ENCODE peak calls at places on chromosomes 6 and 20, in eight cellular contexts. One of them, this sample, is unnamed. For H3K4me1 and H3K36me3, the result is how much of the 10 kb centered on the place peaks cover.

GRCh38 chr6:25051083-25051482 is 115.3 kb upstream of the RIPOR2 start:
- DNase-seq in MM.1S: no peak
- DNase-seq in fibroblast of lung: no peak
- DNase-seq in SK-N-SH: no peak
- DNase-seq in neuronal stem cell: no peak
- DNase-seq in PC-9: no peak
- DNase-seq in OCI-LY7: no peak
- DNase-seq in PC-3: no peak
- DNase-seq in this sample: peak

GRCh38 chr6:105646391-105646867 is 243.5 kb upstream of the PREP start:
- DNase-seq in MM.1S: peak
- DNase-seq in fibroblast of lung: peak
- DNase-seq in SK-N-SH: no peak
- DNase-seq in neuronal stem cell: no peak
- DNase-seq in PC-9: no peak
- DNase-seq in OCI-LY7: no peak
- DNase-seq in PC-3: peak
- DNase-seq in this sample: no peak

GRCh38 chr20:24653306-24653705 is 183.9 kb downstream of the SYNDIG1 start:
- DNase-seq in MM.1S: no peak
- DNase-seq in fibroblast of lung: peak
- DNase-seq in SK-N-SH: no peak
- DNase-seq in neuronal stem cell: no peak
- DNase-seq in PC-9: no peak
- DNase-seq in OCI-LY7: no peak
- DNase-seq in PC-3: peak
- DNase-seq in this sample: no peak

GRCh38 chr6:71364910-71365542 is 76.4 kb downstream of the OGFRL1 start:
- DNase-seq in MM.1S: no peak
- DNase-seq in fibroblast of lung: peak
- DNase-seq in SK-N-SH: no peak
- DNase-seq in neuronal stem cell: no peak
- DNase-seq in PC-9: no peak
- DNase-seq in OCI-LY7: no peak
- DNase-seq in PC-3: no peak
- DNase-seq in this sample: no peak

GRCh38 chr6:14046476-14047068 is 71.0 kb upstream of the CD83 start:
- DNase-seq in MM.1S: peak
- DNase-seq in fibroblast of lung: peak
- DNase-seq in SK-N-SH: peak
- DNase-seq in neuronal stem cell: peak
- DNase-seq in PC-9: peak
- DNase-seq in OCI-LY7: peak
- DNase-seq in PC-3: peak
- DNase-seq in this sample: peak

GRCh38 chr20:6058684-6059295 is 4.9 kb upstream of the LRRN4 start:
- DNase-seq in MM.1S: no peak
- DNase-seq in fibroblast of lung: peak
- DNase-seq in SK-N-SH: no peak
- DNase-seq in neuronal stem cell: no peak
- DNase-seq in PC-9: no peak
- DNase-seq in OCI-LY7: no peak
- DNase-seq in PC-3: peak
- DNase-seq in this sample: no peak

GRCh38 chr6:39188577-39188976 is 40.7 kb downstream of the KCNK5 start:
- DNase-seq in MM.1S: no peak
- DNase-seq in fibroblast of lung: no peak
- DNase-seq in SK-N-SH: no peak
- DNase-seq in neuronal stem cell: no peak
- DNase-seq in PC-9: no peak
- DNase-seq in OCI-LY7: no peak
- DNase-seq in PC-3: no peak
- DNase-seq in this sample: no peak

GRCh38 chr6:135267085-135267484 is 86.0 kb downstream of the MYB start:
- DNase-seq in MM.1S: peak
- DNase-seq in fibroblast of lung: no peak
- DNase-seq in SK-N-SH: no peak
- DNase-seq in neuronal stem cell: no peak
- DNase-seq in PC-9: no peak
- DNase-seq in OCI-LY7: peak
- DNase-seq in PC-3: no peak
- DNase-seq in this sample: no peak

GRCh38 chr20:62156254-62156556 is 12.6 kb downstream of the SS18L1 start:
- DNase-seq in MM.1S: no peak
- DNase-seq in fibroblast of lung: no peak
- DNase-seq in SK-N-SH: no peak
- DNase-seq in neuronal stem cell: no peak
- DNase-seq in PC-9: no peak
- DNase-seq in OCI-LY7: no peak
- DNase-seq in PC-3: no peak
- DNase-seq in this sample: no peak

GRCh38 chr6:44829811-44830210 is 442.3 kb downstream of the CDC5L start:
- DNase-seq in MM.1S: peak
- DNase-seq in fibroblast of lung: no peak
- DNase-seq in SK-N-SH: no peak
- DNase-seq in neuronal stem cell: no peak
- DNase-seq in PC-9: no peak
- DNase-seq in OCI-LY7: no peak
- DNase-seq in PC-3: no peak
- DNase-seq in this sample: no peak

GRCh38 chr20:40771848-40772247 is 82.8 kb upstream of the MAFB start:
- DNase-seq in MM.1S: no peak
- DNase-seq in fibroblast of lung: no peak
- DNase-seq in SK-N-SH: no peak
- DNase-seq in neuronal stem cell: no peak
- DNase-seq in PC-9: no peak
- DNase-seq in OCI-LY7: no peak
- DNase-seq in PC-3: no peak
- DNase-seq in this sample: no peak

GRCh38 chr6:138258991-138259390 is 40.7 kb upstream of the PBOV1 start:
- DNase-seq in MM.1S: no peak
- DNase-seq in fibroblast of lung: no peak
- DNase-seq in SK-N-SH: no peak
- DNase-seq in neuronal stem cell: no peak
- DNase-seq in PC-9: no peak
- DNase-seq in OCI-LY7: no peak
- DNase-seq in PC-3: no peak
- DNase-seq in this sample: no peak

DNA sequence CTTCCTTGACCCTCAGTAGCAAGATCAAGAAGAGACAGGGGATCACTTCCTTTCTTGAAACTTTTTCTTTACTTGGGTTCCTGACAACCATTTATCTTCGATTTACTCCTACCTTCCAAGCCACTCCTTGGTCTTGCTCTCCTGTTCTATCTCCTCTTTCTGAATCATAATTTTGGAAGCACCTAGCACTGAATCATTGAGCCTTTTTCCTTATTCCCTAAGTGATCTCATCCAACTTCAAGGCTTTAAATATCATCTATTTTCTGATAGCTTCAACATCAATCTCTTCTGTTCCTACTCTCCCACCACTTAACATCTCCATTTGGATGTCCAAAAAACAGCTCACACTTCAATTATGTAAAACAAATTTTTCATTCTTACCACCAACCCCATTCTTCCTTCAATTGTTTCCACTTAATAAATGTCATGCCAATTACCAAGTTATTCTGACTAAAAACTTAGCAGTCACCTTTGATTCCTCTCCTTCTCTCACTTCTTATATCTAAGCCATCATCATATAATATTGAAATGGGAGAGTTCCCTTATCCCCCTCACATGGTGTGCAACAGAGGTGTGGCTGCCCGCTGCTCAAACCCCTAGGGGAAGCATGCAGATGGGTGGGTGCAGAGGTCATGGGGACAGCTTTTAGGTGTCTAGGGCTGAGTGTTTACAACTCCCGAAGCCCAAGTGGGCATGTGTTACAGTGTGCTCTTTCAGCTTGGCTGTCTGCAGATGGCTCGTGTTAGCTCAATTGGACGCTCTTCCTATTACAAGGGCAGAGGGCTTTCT is 23.4 kb upstream of the TRDN start:
- DNase-seq in MM.1S: no peak
- DNase-seq in fibroblast of lung: no peak
- DNase-seq in SK-N-SH: no peak
- DNase-seq in neuronal stem cell: no peak
- DNase-seq in PC-9: no peak
- DNase-seq in OCI-LY7: no peak
- DNase-seq in PC-3: no peak
- DNase-seq in this sample: no peak
- H3K4me1 ChIP-seq in MM.1S: under half
- H3K4me1 ChIP-seq in fibroblast of lung: under half
- H3K4me1 ChIP-seq in SK-N-SH: under half
- H3K4me1 ChIP-seq in neuronal stem cell: under half
- H3K4me1 ChIP-seq in PC-9: under half
- H3K4me1 ChIP-seq in OCI-LY7: under half
- H3K4me1 ChIP-seq in PC-3: under half
- H3K4me1 ChIP-seq in this sample: under half

GRCh38 chr20:37315293-37316110 is 26.0 kb downstream of the MANBAL start:
- DNase-seq in MM.1S: no peak
- DNase-seq in fibroblast of lung: peak
- DNase-seq in SK-N-SH: peak
- DNase-seq in neuronal stem cell: no peak
- DNase-seq in PC-9: no peak
- DNase-seq in OCI-LY7: peak
- DNase-seq in PC-3: no peak
- DNase-seq in this sample: peak
- H3K4me2 ChIP-seq in MM.1S: no peak
- H3K4me2 ChIP-seq in fibroblast of lung: peak
- H3K4me2 ChIP-seq in SK-N-SH: no peak
- H3K4me2 ChIP-seq in neuronal stem cell: no peak
- H3K4me2 ChIP-seq in PC-9: no peak
- H3K4me2 ChIP-seq in OCI-LY7: peak
- H3K4me2 ChIP-seq in PC-3: no peak
- H3K4me2 ChIP-seq in this sample: peak

DNA sequence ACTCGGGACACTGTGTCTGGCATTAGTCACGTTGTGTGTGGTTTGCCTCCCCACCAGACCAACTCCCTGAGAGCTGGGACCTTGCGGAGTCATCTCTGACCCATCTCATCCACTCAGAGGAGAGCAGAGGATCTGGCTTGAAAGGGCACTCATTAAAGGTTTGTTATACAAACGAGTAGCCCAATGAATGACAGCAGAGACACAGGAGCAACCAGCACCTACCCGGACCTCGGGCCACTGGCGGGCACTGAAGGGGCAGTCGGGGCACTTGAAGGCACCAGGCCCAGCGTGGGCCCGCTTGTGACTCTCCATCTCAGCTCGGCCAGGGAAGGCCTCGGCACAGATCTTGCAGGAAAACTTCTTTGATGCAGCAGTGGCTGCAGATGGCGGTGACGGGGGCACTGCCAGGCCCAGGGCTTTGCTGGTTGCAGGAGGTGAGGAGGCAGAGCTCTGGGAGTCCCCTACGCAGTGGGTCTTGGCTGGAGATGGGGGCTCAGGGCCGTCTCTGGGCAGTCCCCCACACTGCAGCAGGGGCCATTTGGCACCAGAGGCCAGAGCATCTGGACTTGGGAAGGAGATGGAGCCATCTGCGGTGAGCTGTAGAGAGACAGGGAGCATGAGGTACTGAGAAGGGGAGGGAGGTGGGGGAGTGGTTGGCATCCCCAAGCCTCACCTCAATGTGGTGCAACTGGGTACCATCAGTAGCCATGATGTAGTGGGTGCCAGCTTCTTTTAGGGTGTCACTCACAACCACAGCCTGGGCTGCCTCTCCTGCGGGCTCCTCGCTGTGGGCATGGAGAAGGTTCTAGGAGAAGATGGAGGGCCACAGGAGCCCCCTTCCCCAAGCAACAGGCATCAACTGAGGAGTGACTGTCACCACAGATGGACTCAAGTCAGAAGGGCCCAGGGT is 17.7 kb downstream of the PCIF1 start:
- DNase-seq in MM.1S: no peak
- DNase-seq in fibroblast of lung: no peak
- DNase-seq in SK-N-SH: no peak
- DNase-seq in neuronal stem cell: no peak
- DNase-seq in PC-9: no peak
- DNase-seq in OCI-LY7: no peak
- DNase-seq in PC-3: no peak
- DNase-seq in this sample: no peak
- H3K36me3 ChIP-seq in MM.1S: under half
- H3K36me3 ChIP-seq in fibroblast of lung: half or more
- H3K36me3 ChIP-seq in SK-N-SH: under half
- H3K36me3 ChIP-seq in neuronal stem cell: half or more
- H3K36me3 ChIP-seq in PC-9: under half
- H3K36me3 ChIP-seq in OCI-LY7: half or more
- H3K36me3 ChIP-seq in PC-3: half or more
- H3K36me3 ChIP-seq in this sample: under half

DNA sequence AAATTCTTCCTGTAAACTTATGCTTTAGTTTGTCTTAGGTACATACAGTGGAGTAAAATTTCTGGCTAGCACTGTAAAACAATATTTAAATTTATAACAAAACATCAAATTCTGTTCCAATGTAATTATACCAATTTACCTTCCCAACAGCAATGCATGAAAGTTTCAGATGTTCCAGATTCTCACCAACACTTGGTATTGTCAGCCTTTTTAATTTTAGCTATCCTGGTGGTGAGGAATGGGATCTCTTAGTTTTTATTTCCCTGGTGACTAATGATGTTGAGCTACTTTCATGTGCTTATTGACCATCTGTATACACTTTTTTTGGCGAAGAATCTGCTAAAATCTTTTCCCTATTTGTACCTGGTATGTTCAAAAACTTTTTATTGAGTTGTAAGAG is 76.1 kb upstream of the PHACTR1 start:
- DNase-seq in MM.1S: no peak
- DNase-seq in fibroblast of lung: no peak
- DNase-seq in SK-N-SH: no peak
- DNase-seq in neuronal stem cell: no peak
- DNase-seq in PC-9: no peak
- DNase-seq in OCI-LY7: no peak
- DNase-seq in PC-3: no peak
- DNase-seq in this sample: no peak
- H3K4me1 ChIP-seq in MM.1S: under half
- H3K4me1 ChIP-seq in fibroblast of lung: under half
- H3K4me1 ChIP-seq in SK-N-SH: under half
- H3K4me1 ChIP-seq in neuronal stem cell: under half
- H3K4me1 ChIP-seq in PC-9: under half
- H3K4me1 ChIP-seq in OCI-LY7: under half
- H3K4me1 ChIP-seq in PC-3: under half
- H3K4me1 ChIP-seq in this sample: under half

GRCh38 chr6:157220485-157220884 is 102.8 kb downstream of the TMEM242 start:
- DNase-seq in MM.1S: no peak
- DNase-seq in fibroblast of lung: no peak
- DNase-seq in SK-N-SH: no peak
- DNase-seq in neuronal stem cell: no peak
- DNase-seq in PC-9: no peak
- DNase-seq in OCI-LY7: no peak
- DNase-seq in PC-3: no peak
- DNase-seq in this sample: no peak
- H3K4me2 ChIP-seq in MM.1S: peak
- H3K4me2 ChIP-seq in fibroblast of lung: peak
- H3K4me2 ChIP-seq in SK-N-SH: peak
- H3K4me2 ChIP-seq in neuronal stem cell: no peak
- H3K4me2 ChIP-seq in PC-9: peak
- H3K4me2 ChIP-seq in OCI-LY7: peak
- H3K4me2 ChIP-seq in PC-3: peak
- H3K4me2 ChIP-seq in this sample: peak

GRCh38 chr6:53069431-53069830 is 4.2 kb downstream of the FBXO9 start:
- DNase-seq in MM.1S: no peak
- DNase-seq in fibroblast of lung: no peak
- DNase-seq in SK-N-SH: no peak
- DNase-seq in neuronal stem cell: no peak
- DNase-seq in PC-9: no peak
- DNase-seq in OCI-LY7: no peak
- DNase-seq in PC-3: no peak
- DNase-seq in this sample: no peak
- H3K36me3 ChIP-seq in MM.1S: under half
- H3K36me3 ChIP-seq in fibroblast of lung: under half
- H3K36me3 ChIP-seq in SK-N-SH: under half
- H3K36me3 ChIP-seq in neuronal stem cell: under half
- H3K36me3 ChIP-seq in PC-9: under half
- H3K36me3 ChIP-seq in OCI-LY7: under half
- H3K36me3 ChIP-seq in PC-3: under half
- H3K36me3 ChIP-seq in this sample: under half

GRCh38 chr6:158813032-158813431 is 6.1 kb downstream of the EZR start:
- DNase-seq in MM.1S: no peak
- DNase-seq in fibroblast of lung: no peak
- DNase-seq in SK-N-SH: no peak
- DNase-seq in neuronal stem cell: no peak
- DNase-seq in PC-9: no peak
- DNase-seq in OCI-LY7: no peak
- DNase-seq in PC-3: no peak
- DNase-seq in this sample: no peak
- H3K4me1 ChIP-seq in MM.1S: under half
- H3K4me1 ChIP-seq in fibroblast of lung: under half
- H3K4me1 ChIP-seq in SK-N-SH: under half
- H3K4me1 ChIP-seq in neuronal stem cell: under half
- H3K4me1 ChIP-seq in PC-9: half or more
- H3K4me1 ChIP-seq in OCI-LY7: half or more
- H3K4me1 ChIP-seq in PC-3: under half
- H3K4me1 ChIP-seq in this sample: half or more

This sample was measured in Karpas-422.